ENCODE peak calls at places on chromosomes 5 and 9, in six cellular contexts. R, Q, X, J, T and V are unnamed samples.

GRCh38 chr9:69768101-69768500 is 8.3 kb upstream of the PTAR1 start:
- DNase-seq in R (no peak), Q (no peak), X (no peak), J (no peak), T (no peak), V (no peak)

GRCh38 chr9:133249337-133249736 is 25.7 kb downstream of the ABO start:
- DNase-seq in R (no peak), Q (no peak), X (no peak), J (no peak), T (no peak), V (no peak)

GRCh38 chr5:142597546-142598337 is 88.1 kb downstream of the FGF1 start:
- DNase-seq in R (no peak), Q (peak), X (peak), J (no peak), T (no peak), V (peak)

GRCh38 chr5:107830750-107831149 is 160.0 kb upstream of the EFNA5 start:
- DNase-seq in R (no peak), Q (no peak), X (no peak), J (no peak), T (no peak), V (no peak)

GRCh38 chr5:126917918-126918623 is 112.3 kb downstream of the MARCHF3 start:
- DNase-seq in R (no peak), Q (peak), X (no peak), J (peak), T (peak), V (no peak)

GRCh38 chr9:75299324-75299723 is 211.0 kb downstream of the OSTF1 start:
- DNase-seq in R (no peak), Q (peak), X (no peak), J (no peak), T (no peak), V (no peak)

GRCh38 chr5:171813813-171814212 is 28.2 kb downstream of the SMIM23 start:
- DNase-seq in R (no peak), Q (no peak), X (no peak), J (no peak), T (no peak), V (no peak)

GRCh38 chr5:135129307-135129706 is 95.3 kb upstream of the PITX1 start:
- DNase-seq in R (no peak), Q (peak), X (no peak), J (peak), T (no peak), V (no peak)

GRCh38 chr5:113122053-113122452 is 145.5 kb downstream of the DCP2 start:
- DNase-seq in R (no peak), Q (no peak), X (no peak), J (no peak), T (no peak), V (peak)

GRCh38 chr5:588406-588995 is 23.6 kb upstream of the CEP72 start:
- DNase-seq in R (no peak), Q (no peak), X (peak), J (no peak), T (no peak), V (no peak)

GRCh38 chr9:15927131-15927530 is 374.3 kb downstream of the CCDC171 start:
- DNase-seq in R (no peak), Q (no peak), X (no peak), J (no peak), T (no peak), V (peak)

GRCh38 chr5:181229996-181230395 is 6.9 kb downstream of the TRIM41 start:
- DNase-seq in R (no peak), Q (no peak), X (no peak), J (no peak), T (no peak), V (no peak)

GRCh38 chr5:89942171-89942570 is 467.4 kb downstream of the CETN3 start:
- DNase-seq in R (no peak), Q (no peak), X (no peak), J (no peak), T (no peak), V (no peak)

GRCh38 chr5:83510199-83510730 is 38.7 kb downstream of the VCAN start:
- DNase-seq in R (no peak), Q (no peak), X (no peak), J (no peak), T (no peak), V (no peak)

GRCh38 chr5:1015545-1015944 is 6.9 kb downstream of the NKD2 start:
- DNase-seq in R (no peak), Q (no peak), X (no peak), J (no peak), T (peak), V (no peak)

GRCh38 chr5:151706906-151707305 is 20.2 kb upstream of the SPARC start:
- DNase-seq in R (no peak), Q (no peak), X (no peak), J (no peak), T (no peak), V (peak)

GRCh38 chr5:11251242-11251641 is 490.2 kb upstream of the DAP start:
- DNase-seq in R (no peak), Q (peak), X (no peak), J (no peak), T (no peak), V (peak)

GRCh38 chr5:142981886-142982820 is 212.0 kb downstream of the ARHGAP26 start:
- DNase-seq in R (no peak), Q (no peak), X (peak), J (no peak), T (peak), V (peak)

GRCh38 chr5:144812770-144813169 is 642.1 kb downstream of the KCTD16 start:
- DNase-seq in R (no peak), Q (no peak), X (no peak), J (no peak), T (no peak), V (peak)

GRCh38 chr5:124061663-124062062 is 549.7 kb downstream of the CSNK1G3 start:
- DNase-seq in R (no peak), Q (no peak), X (peak), J (no peak), T (no peak), V (peak)

GRCh38 chr5:116947691-116948528 is 373.3 kb upstream of the SEMA6A start:
- DNase-seq in R (peak), Q (peak), X (peak), J (peak), T (peak), V (no peak)

GRCh38 chr9:77488439-77489126 is 159.5 kb downstream of the GNA14 start:
- DNase-seq in R (no peak), Q (peak), X (no peak), J (no peak), T (no peak), V (peak)

GRCh38 chr5:126000533-126000932 is 422.7 kb upstream of the GRAMD2B start:
- DNase-seq in R (no peak), Q (no peak), X (no peak), J (no peak), T (no peak), V (no peak)

GRCh38 chr9:127004946-127005769 is 90.6 kb downstream of the RALGPS1 start:
- DNase-seq in R (peak), Q (peak), X (no peak), J (no peak), T (no peak), V (peak)

GRCh38 chr9:69936427-69936826 is 107.2 kb upstream of the MAMDC2 start:
- DNase-seq in R (no peak), Q (peak), X (no peak), J (no peak), T (no peak), V (peak)

GRCh38 chr5:73268826-73269225 is 95.8 kb downstream of the TMEM174 start:
- DNase-seq in R (no peak), Q (no peak), X (no peak), J (peak), T (no peak), V (no peak)

GRCh38 chr9:136558373-136558772 is 12.5 kb upstream of the NOTCH1 start:
- DNase-seq in R (no peak), Q (no peak), X (no peak), J (no peak), T (peak), V (no peak)